ENCODE peak calls at places on chromosome 7, in eight cellular contexts. One of them, this sample, is unnamed.

GRCh38 chr7:65722361-65722792 is 150.5 kb upstream of the VKORC1L1 start:
- DNase-seq in upper lobe of left lung: peak
- DNase-seq in upper lobe of right lung: no peak
- DNase-seq in fibroblast of lung: peak
- DNase-seq in left ventricle myocardium inferior: peak
- DNase-seq in aorta: peak
- DNase-seq in SJSA1: peak
- DNase-seq in AG04450: no peak
- DNase-seq in this sample: no peak

GRCh38 chr7:31028417-31028988 is 23.6 kb upstream of the ADCYAP1R1 start:
- DNase-seq in upper lobe of left lung: no peak
- DNase-seq in upper lobe of right lung: no peak
- DNase-seq in fibroblast of lung: no peak
- DNase-seq in left ventricle myocardium inferior: no peak
- DNase-seq in aorta: no peak
- DNase-seq in SJSA1: no peak
- DNase-seq in AG04450: no peak
- DNase-seq in this sample: no peak

GRCh38 chr7:122166260-122166659 is 22.2 kb upstream of the AASS start:
- DNase-seq in upper lobe of left lung: no peak
- DNase-seq in upper lobe of right lung: no peak
- DNase-seq in fibroblast of lung: no peak
- DNase-seq in left ventricle myocardium inferior: no peak
- DNase-seq in aorta: no peak
- DNase-seq in SJSA1: no peak
- DNase-seq in AG04450: no peak
- DNase-seq in this sample: no peak

GRCh38 chr7:131905574-131905973 is 349.1 kb upstream of the PODXL start:
- DNase-seq in upper lobe of left lung: no peak
- DNase-seq in upper lobe of right lung: no peak
- DNase-seq in fibroblast of lung: no peak
- DNase-seq in left ventricle myocardium inferior: no peak
- DNase-seq in aorta: no peak
- DNase-seq in SJSA1: no peak
- DNase-seq in AG04450: no peak
- DNase-seq in this sample: no peak

GRCh38 chr7:92916751-92917369 is 80.5 kb upstream of the CDK6 start:
- DNase-seq in upper lobe of left lung: no peak
- DNase-seq in upper lobe of right lung: no peak
- DNase-seq in fibroblast of lung: peak
- DNase-seq in left ventricle myocardium inferior: no peak
- DNase-seq in aorta: no peak
- DNase-seq in SJSA1: peak
- DNase-seq in AG04450: no peak
- DNase-seq in this sample: no peak

GRCh38 chr7:120950539-120951308 is at the start of gene ING3:
- DNase-seq in upper lobe of left lung: peak
- DNase-seq in upper lobe of right lung: peak
- DNase-seq in fibroblast of lung: peak
- DNase-seq in left ventricle myocardium inferior: peak
- DNase-seq in aorta: peak
- DNase-seq in SJSA1: peak
- DNase-seq in AG04450: peak
- DNase-seq in this sample: peak

GRCh38 chr7:144738708-144739314 is 97.0 kb downstream of the TPK1 start:
- DNase-seq in upper lobe of left lung: no peak
- DNase-seq in upper lobe of right lung: no peak
- DNase-seq in fibroblast of lung: peak
- DNase-seq in left ventricle myocardium inferior: no peak
- DNase-seq in aorta: no peak
- DNase-seq in SJSA1: peak
- DNase-seq in AG04450: no peak
- DNase-seq in this sample: no peak

GRCh38 chr7:44959956-44960640 is 18.7 kb downstream of the MYO1G start:
- DNase-seq in upper lobe of left lung: no peak
- DNase-seq in upper lobe of right lung: peak
- DNase-seq in fibroblast of lung: no peak
- DNase-seq in left ventricle myocardium inferior: no peak
- DNase-seq in aorta: no peak
- DNase-seq in SJSA1: no peak
- DNase-seq in AG04450: no peak
- DNase-seq in this sample: no peak

GRCh38 chr7:87876759-87877234 is 504 bp downstream of the DBF4 start:
- DNase-seq in upper lobe of left lung: peak
- DNase-seq in upper lobe of right lung: peak
- DNase-seq in fibroblast of lung: peak
- DNase-seq in left ventricle myocardium inferior: peak
- DNase-seq in aorta: peak
- DNase-seq in SJSA1: no peak
- DNase-seq in AG04450: peak
- DNase-seq in this sample: peak

GRCh38 chr7:116193329-116194087 is 16.8 kb upstream of the TES start:
- DNase-seq in upper lobe of left lung: no peak
- DNase-seq in upper lobe of right lung: no peak
- DNase-seq in fibroblast of lung: no peak
- DNase-seq in left ventricle myocardium inferior: no peak
- DNase-seq in aorta: no peak
- DNase-seq in SJSA1: peak
- DNase-seq in AG04450: no peak
- DNase-seq in this sample: no peak

GRCh38 chr7:226281-226882 is 34.0 kb downstream of the FAM20C start:
- DNase-seq in upper lobe of left lung: no peak
- DNase-seq in upper lobe of right lung: no peak
- DNase-seq in fibroblast of lung: peak
- DNase-seq in left ventricle myocardium inferior: no peak
- DNase-seq in aorta: no peak
- DNase-seq in SJSA1: peak
- DNase-seq in AG04450: no peak
- DNase-seq in this sample: no peak

GRCh38 chr7:100884741-100885439 is 4.6 kb downstream of the UFSP1 start:
- DNase-seq in upper lobe of left lung: no peak
- DNase-seq in upper lobe of right lung: no peak
- DNase-seq in fibroblast of lung: no peak
- DNase-seq in left ventricle myocardium inferior: no peak
- DNase-seq in aorta: no peak
- DNase-seq in SJSA1: no peak
- DNase-seq in AG04450: no peak
- DNase-seq in this sample: no peak

GRCh38 chr7:136324073-136324704 is 347.0 kb upstream of the MTPN start:
- DNase-seq in upper lobe of left lung: no peak
- DNase-seq in upper lobe of right lung: no peak
- DNase-seq in fibroblast of lung: no peak
- DNase-seq in left ventricle myocardium inferior: no peak
- DNase-seq in aorta: no peak
- DNase-seq in SJSA1: no peak
- DNase-seq in AG04450: no peak
- DNase-seq in this sample: no peak

GRCh38 chr7:41445951-41446350 is 256.9 kb downstream of the INHBA start:
- DNase-seq in upper lobe of left lung: no peak
- DNase-seq in upper lobe of right lung: no peak
- DNase-seq in fibroblast of lung: no peak
- DNase-seq in left ventricle myocardium inferior: no peak
- DNase-seq in aorta: no peak
- DNase-seq in SJSA1: no peak
- DNase-seq in AG04450: no peak
- DNase-seq in this sample: no peak

GRCh38 chr7:81267508-81267907 is 348.7 kb upstream of the SEMA3C start:
- DNase-seq in upper lobe of left lung: no peak
- DNase-seq in upper lobe of right lung: no peak
- DNase-seq in fibroblast of lung: peak
- DNase-seq in left ventricle myocardium inferior: no peak
- DNase-seq in aorta: no peak
- DNase-seq in SJSA1: no peak
- DNase-seq in AG04450: peak
- DNase-seq in this sample: peak

GRCh38 chr7:44630791-44631457 is 24.5 kb downstream of the OGDH start:
- DNase-seq in upper lobe of left lung: peak
- DNase-seq in upper lobe of right lung: no peak
- DNase-seq in fibroblast of lung: no peak
- DNase-seq in left ventricle myocardium inferior: no peak
- DNase-seq in aorta: no peak
- DNase-seq in SJSA1: no peak
- DNase-seq in AG04450: no peak
- DNase-seq in this sample: no peak

GRCh38 chr7:39712746-39713145 is 89.4 kb downstream of the RALA start:
- DNase-seq in upper lobe of left lung: no peak
- DNase-seq in upper lobe of right lung: no peak
- DNase-seq in fibroblast of lung: no peak
- DNase-seq in left ventricle myocardium inferior: no peak
- DNase-seq in aorta: no peak
- DNase-seq in SJSA1: no peak
- DNase-seq in AG04450: no peak
- DNase-seq in this sample: no peak

GRCh38 chr7:45031829-45032228 is 31.8 kb downstream of the CCM2 start:
- DNase-seq in upper lobe of left lung: no peak
- DNase-seq in upper lobe of right lung: no peak
- DNase-seq in fibroblast of lung: no peak
- DNase-seq in left ventricle myocardium inferior: no peak
- DNase-seq in aorta: no peak
- DNase-seq in SJSA1: no peak
- DNase-seq in AG04450: no peak
- DNase-seq in this sample: no peak

GRCh38 chr7:51187941-51188340 is 128.7 kb downstream of the COBL start:
- DNase-seq in upper lobe of left lung: no peak
- DNase-seq in upper lobe of right lung: no peak
- DNase-seq in fibroblast of lung: peak
- DNase-seq in left ventricle myocardium inferior: peak
- DNase-seq in aorta: no peak
- DNase-seq in SJSA1: no peak
- DNase-seq in AG04450: no peak
- DNase-seq in this sample: no peak

GRCh38 chr7:151631149-151631967 is 111.7 kb upstream of the RHEB start:
- DNase-seq in upper lobe of left lung: no peak
- DNase-seq in upper lobe of right lung: no peak
- DNase-seq in fibroblast of lung: peak
- DNase-seq in left ventricle myocardium inferior: no peak
- DNase-seq in aorta: no peak
- DNase-seq in SJSA1: peak
- DNase-seq in AG04450: no peak
- DNase-seq in this sample: no peak

GRCh38 chr7:82335927-82336326 is 107.7 kb downstream of the CACNA2D1 start:
- DNase-seq in upper lobe of left lung: no peak
- DNase-seq in upper lobe of right lung: no peak
- DNase-seq in fibroblast of lung: peak
- DNase-seq in left ventricle myocardium inferior: no peak
- DNase-seq in aorta: no peak
- DNase-seq in SJSA1: no peak
- DNase-seq in AG04450: no peak
- DNase-seq in this sample: no peak

GRCh38 chr7:16839646-16840045 is 34.8 kb upstream of the AGR2 start:
- DNase-seq in upper lobe of left lung: no peak
- DNase-seq in upper lobe of right lung: no peak
- DNase-seq in fibroblast of lung: peak
- DNase-seq in left ventricle myocardium inferior: no peak
- DNase-seq in aorta: no peak
- DNase-seq in SJSA1: no peak
- DNase-seq in AG04450: no peak
- DNase-seq in this sample: no peak

GRCh38 chr7:13024323-13024722 is 336.9 kb downstream of the ARL4A start:
- DNase-seq in upper lobe of left lung: no peak
- DNase-seq in upper lobe of right lung: no peak
- DNase-seq in fibroblast of lung: no peak
- DNase-seq in left ventricle myocardium inferior: no peak
- DNase-seq in aorta: no peak
- DNase-seq in SJSA1: no peak
- DNase-seq in AG04450: no peak
- DNase-seq in this sample: no peak

GRCh38 chr7:155844019-155844453 is 31.8 kb upstream of the SHH start:
- DNase-seq in upper lobe of left lung: peak
- DNase-seq in upper lobe of right lung: peak
- DNase-seq in fibroblast of lung: no peak
- DNase-seq in left ventricle myocardium inferior: no peak
- DNase-seq in aorta: no peak
- DNase-seq in SJSA1: no peak
- DNase-seq in AG04450: no peak
- DNase-seq in this sample: no peak
- H3K27ac ChIP-seq in upper lobe of left lung: peak
- H3K27ac ChIP-seq in upper lobe of right lung: peak
- H3K27ac ChIP-seq in fibroblast of lung: no peak
- H3K27ac ChIP-seq in left ventricle myocardium inferior: no peak
- H3K27ac ChIP-seq in aorta: no peak
- H3K27ac ChIP-seq in SJSA1: no peak
- H3K27ac ChIP-seq in AG04450: no peak
- H3K27ac ChIP-seq in this sample: no peak

DNA sequence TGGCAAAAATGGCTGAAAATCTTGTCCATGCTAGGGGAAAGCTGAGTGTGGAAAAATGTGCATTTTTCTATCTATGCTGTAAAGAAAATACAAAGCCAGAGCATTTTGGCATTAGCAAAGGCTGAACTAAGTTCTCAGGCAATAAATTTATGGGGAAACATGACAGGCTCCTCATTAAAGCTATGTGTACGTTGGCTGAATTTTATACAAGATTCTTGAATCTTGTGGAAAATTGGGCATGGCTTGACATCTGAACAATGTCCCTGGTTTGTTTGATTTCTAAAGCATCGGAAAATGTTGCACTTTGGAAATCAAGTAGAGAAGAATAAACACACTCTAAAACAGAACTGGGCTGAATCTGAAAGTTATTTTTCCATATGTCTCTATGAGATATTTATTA is 16.8 kb downstream of the CPA1 start:
- DNase-seq in upper lobe of left lung: no peak
- DNase-seq in upper lobe of right lung: no peak
- DNase-seq in fibroblast of lung: no peak
- DNase-seq in left ventricle myocardium inferior: no peak
- DNase-seq in aorta: no peak
- DNase-seq in SJSA1: no peak
- DNase-seq in AG04450: no peak
- DNase-seq in this sample: no peak
- H3K27ac ChIP-seq in upper lobe of left lung: no peak
- H3K27ac ChIP-seq in upper lobe of right lung: no peak
- H3K27ac ChIP-seq in fibroblast of lung: no peak
- H3K27ac ChIP-seq in left ventricle myocardium inferior: no peak
- H3K27ac ChIP-seq in aorta: no peak
- H3K27ac ChIP-seq in SJSA1: no peak
- H3K27ac ChIP-seq in AG04450: no peak
- H3K27ac ChIP-seq in this sample: no peak

DNA sequence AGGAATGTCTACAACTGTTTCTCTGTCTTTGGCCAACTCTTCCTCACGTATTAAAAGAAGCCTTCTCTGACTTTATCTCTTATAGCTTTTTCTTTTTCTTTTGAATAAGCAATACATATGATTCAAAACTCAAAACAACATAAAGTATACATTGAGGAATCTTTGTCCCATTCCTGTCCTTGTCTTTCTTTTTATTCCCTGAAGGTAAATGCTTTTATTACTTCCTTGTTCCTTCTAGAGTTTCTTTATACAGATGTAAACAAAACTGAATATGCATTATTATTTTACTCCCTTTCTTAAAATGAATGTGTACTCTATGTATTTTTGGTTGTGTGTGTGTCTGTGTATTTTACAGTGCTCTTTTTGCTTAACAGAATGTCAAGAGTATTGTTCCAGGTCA is 170.1 kb downstream of the CHN2 start:
- DNase-seq in upper lobe of left lung: no peak
- DNase-seq in upper lobe of right lung: no peak
- DNase-seq in fibroblast of lung: no peak
- DNase-seq in left ventricle myocardium inferior: no peak
- DNase-seq in aorta: no peak
- DNase-seq in SJSA1: no peak
- DNase-seq in AG04450: no peak
- DNase-seq in this sample: no peak
- H3K27ac ChIP-seq in upper lobe of left lung: no peak
- H3K27ac ChIP-seq in upper lobe of right lung: no peak
- H3K27ac ChIP-seq in fibroblast of lung: no peak
- H3K27ac ChIP-seq in left ventricle myocardium inferior: no peak
- H3K27ac ChIP-seq in aorta: no peak
- H3K27ac ChIP-seq in SJSA1: no peak
- H3K27ac ChIP-seq in AG04450: no peak
- H3K27ac ChIP-seq in this sample: no peak

GRCh38 chr7:25564980-25565379 is 336.7 kb upstream of the NPVF start:
- DNase-seq in upper lobe of left lung: no peak
- DNase-seq in upper lobe of right lung: no peak
- DNase-seq in fibroblast of lung: no peak
- DNase-seq in left ventricle myocardium inferior: no peak
- DNase-seq in aorta: peak
- DNase-seq in SJSA1: no peak
- DNase-seq in AG04450: no peak
- DNase-seq in this sample: no peak
- H3K27ac ChIP-seq in upper lobe of left lung: no peak
- H3K27ac ChIP-seq in upper lobe of right lung: no peak
- H3K27ac ChIP-seq in fibroblast of lung: no peak
- H3K27ac ChIP-seq in left ventricle myocardium inferior: no peak
- H3K27ac ChIP-seq in aorta: peak
- H3K27ac ChIP-seq in SJSA1: no peak
- H3K27ac ChIP-seq in AG04450: no peak
- H3K27ac ChIP-seq in this sample: no peak